ENCODE peak calls at places on chromosome 3, in eight cellular contexts. A is tibial artery; F is hepatocyte; K is CD8-positive, alpha-beta T cell; E is spleen; O is IMR-90; T is adrenal gland; Y is esophagus squamous epithelium. W is an unnamed sample. For H3K4me1, the result is how much of the 10 kb centered on the place peaks cover.

GRCh38 chr3:107992976-107993684 is 97.7 kb downstream of the CD47 start:
- DNase-seq in F (peak), T (no peak), A (no peak), E (no peak), K (no peak), Y (no peak), O (peak), W (no peak)

GRCh38 chr3:17640466-17640865 is 102.0 kb downstream of the TBC1D5 start:
- DNase-seq in F (no peak), A (no peak), Y (no peak), E (no peak), O (peak), T (no peak), K (no peak), W (no peak)

GRCh38 chr3:173501941-173502489 is 104.5 kb downstream of the NLGN1 start:
- DNase-seq in E (no peak), A (no peak), O (peak), Y (no peak), K (no peak), F (no peak), T (no peak), W (no peak)

GRCh38 chr3:128787256-128788253 is 61.6 kb downstream of the RAB7A start:
- DNase-seq in T (no peak), A (no peak), O (peak), K (peak), E (no peak), F (no peak), Y (no peak), W (no peak)

GRCh38 chr3:136141891-136142290 is 54.2 kb downstream of the MSL2 start:
- DNase-seq in T (no peak), K (no peak), O (peak), Y (no peak), E (no peak), A (no peak), F (no peak), W (no peak)

GRCh38 chr3:128804017-128804816 is 75.2 kb upstream of the ACAD9 start:
- DNase-seq in O (peak), F (no peak), Y (no peak), K (peak), E (no peak), T (no peak), A (no peak), W (no peak)

GRCh38 chr3:134543113-134543512 is 57.3 kb downstream of the CEP63 start:
- DNase-seq in F (no peak), O (no peak), Y (no peak), A (no peak), T (no peak), E (peak), K (no peak), W (no peak)

GRCh38 chr3:189664311-189664710 is 33.1 kb downstream of the TP63 start:
- DNase-seq in Y (no peak), K (no peak), O (peak), T (peak), A (no peak), E (no peak), F (peak), W (no peak)

GRCh38 chr3:190048831-190049541 is 71.7 kb downstream of the P3H2 start:
- DNase-seq in O (peak), T (peak), F (no peak), A (peak), Y (no peak), E (no peak), K (no peak), W (no peak)

GRCh38 chr3:17069754-17070153 is 185.0 kb downstream of the PLCL2 start:
- DNase-seq in A (no peak), F (no peak), E (no peak), K (no peak), T (no peak), O (no peak), Y (no peak), W (no peak)

GRCh38 chr3:181723064-181723463 is 11.3 kb downstream of the SOX2 start:
- DNase-seq in O (no peak), E (no peak), Y (no peak), T (no peak), F (no peak), K (no peak), A (no peak), W (no peak)

GRCh38 chr3:181723568-181724431 is 12.1 kb downstream of the SOX2 start:
- DNase-seq in K (no peak), A (no peak), E (no peak), F (no peak), T (no peak), O (no peak), Y (no peak), W (no peak)

GRCh38 chr3:181725033-181725775 is 13.5 kb downstream of the SOX2 start:
- DNase-seq in T (no peak), O (no peak), F (no peak), Y (no peak), A (no peak), K (no peak), E (no peak), W (no peak)

GRCh38 chr3:181725830-181726229 is 14.1 kb downstream of the SOX2 start:
- DNase-seq in Y (no peak), A (no peak), T (no peak), E (no peak), O (no peak), F (no peak), K (no peak), W (no peak)

DNA sequence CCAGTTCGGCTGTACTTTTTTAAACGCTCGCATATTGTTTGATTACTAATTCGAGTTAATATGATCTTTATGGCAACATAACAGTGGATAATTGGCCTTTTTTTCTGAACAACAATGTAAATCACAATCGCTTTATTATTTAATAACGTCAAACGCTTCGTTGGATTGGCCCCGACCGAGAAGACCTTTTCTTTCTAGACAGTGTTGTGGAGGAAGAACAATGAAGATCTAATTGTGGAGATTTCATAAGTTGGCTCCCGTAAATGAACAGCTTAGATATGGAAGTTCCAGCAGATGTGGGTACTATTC is 12.7 kb downstream of the SOX2 start:
- DNase-seq in E (no peak), A (no peak), K (no peak), F (no peak), Y (no peak), T (no peak), O (no peak), W (no peak)
- H3K4me1 ChIP-seq in E (under half), A (under half), K (under half), F (under half), Y (half or more), T (under half), O (under half), W (under half)

GRCh38 chr3:176354843-176355242 is 842.4 kb downstream of the TBL1XR1 start:
- DNase-seq in A (no peak), O (no peak), F (no peak), T (no peak), Y (no peak), K (no peak), E (no peak), W (no peak)

GRCh38 chr3:176357891-176358290 is 839.4 kb downstream of the TBL1XR1 start:
- DNase-seq in T (no peak), F (no peak), K (no peak), E (no peak), A (no peak), O (no peak), Y (no peak), W (no peak)

GRCh38 chr3:176362191-176362731 is 835.0 kb downstream of the TBL1XR1 start:
- DNase-seq in A (peak), Y (no peak), O (no peak), E (peak), T (no peak), K (no peak), F (peak), W (no peak)

DNA sequence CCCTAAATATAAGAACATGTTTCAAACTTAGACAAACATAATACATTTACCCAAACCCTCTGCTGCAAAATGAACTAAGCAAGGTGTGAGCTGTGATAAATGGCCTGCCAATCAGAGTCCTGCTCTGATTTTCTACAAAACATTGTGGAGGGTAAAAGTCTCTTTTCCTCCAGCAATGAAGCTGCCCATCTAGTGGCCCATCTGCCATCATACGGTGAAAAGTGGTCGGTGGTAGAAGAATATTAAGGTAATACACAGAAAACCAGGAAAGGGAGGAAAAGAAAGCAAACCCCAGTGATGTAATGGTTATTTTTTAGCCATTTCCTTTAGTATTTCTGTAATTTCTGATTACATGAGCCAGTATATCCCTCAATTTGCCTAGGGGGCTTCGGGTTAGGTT is 838.1 kb downstream of the TBL1XR1 start:
- DNase-seq in K (no peak), O (no peak), F (no peak), Y (no peak), E (no peak), T (no peak), A (no peak), W (no peak)
- TF ChIP-seq CTCF in K (no peak), O (no peak), F (peak), Y (no peak), E (no peak), T (no peak), A (no peak), W (no peak)

GRCh38 chr3:13017361-13018038 is 55.7 kb downstream of the IQSEC1 start:
- DNase-seq in K (no peak), T (peak), A (no peak), E (peak), Y (no peak), F (no peak), O (no peak), W (peak)
- H3K4me1 ChIP-seq in K (under half), T (half or more), A (half or more), E (half or more), Y (half or more), F (under half), O (under half), W (under half)

DNA sequence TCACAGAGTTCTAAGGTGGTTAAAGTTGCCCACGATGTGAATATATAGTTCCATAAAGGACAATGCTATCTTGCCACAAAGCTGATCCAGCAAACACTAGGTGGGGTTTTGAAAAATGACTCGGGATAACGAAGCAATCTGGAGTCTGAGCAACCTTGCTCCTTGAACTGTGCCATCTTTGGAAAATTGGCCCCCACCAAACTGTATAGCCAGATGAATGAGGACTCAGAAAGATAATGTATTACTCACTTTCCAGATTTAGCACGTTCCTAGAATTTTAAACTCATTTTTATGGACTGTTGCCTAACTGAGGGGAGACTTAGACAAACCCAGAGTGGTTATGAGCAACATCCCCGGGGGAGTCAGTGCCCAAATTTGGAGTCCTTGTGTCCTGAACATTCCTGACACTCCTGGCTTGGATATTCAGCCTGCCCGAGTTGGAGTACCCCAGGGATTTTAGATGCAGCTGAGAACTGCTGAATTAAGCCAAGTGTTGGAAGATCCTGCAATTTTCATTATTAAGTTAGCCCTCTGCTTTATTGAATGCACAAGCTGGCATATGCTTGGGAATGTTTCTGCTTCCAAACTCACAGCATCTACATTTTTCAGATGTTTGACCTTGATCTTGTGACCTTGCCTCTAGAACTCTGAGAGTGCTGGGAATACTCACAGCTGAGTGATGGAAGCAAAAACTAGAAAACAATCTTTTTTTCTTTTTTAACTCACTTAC is 8.8 kb upstream of the MAGI1 start:
- DNase-seq in E (no peak), Y (no peak), O (peak), A (peak), T (peak), F (no peak), K (no peak), W (no peak)
- TF ChIP-seq CTCF in E (no peak), Y (no peak), O (no peak), A (no peak), T (no peak), F (no peak), K (no peak), W (no peak)